ENCODE peak calls at places on chromosomes 11 and 22, in ten cellular contexts. R is CD8-positive, alpha-beta T cell; K is endothelial cell of umbilical vein; O is ovary; D is thoracic aorta; G is PC-9; L is IMR-90; F is fibroblast of lung; U is body of pancreas; P is mesenchymal stem cell. Q is an unnamed sample.

GRCh38 chr11:29616611-29617010 is 400.2 kb downstream of the KCNA4 start:
- DNase-seq in R (no peak), K (no peak), O (no peak), D (no peak), G (no peak), L (no peak), F (peak; percentile 78), U (no peak), P (peak; percentile 60), Q (no peak)

GRCh38 chr11:67409261-67409666 is 5.4 kb downstream of the TBC1D10C start:
- DNase-seq in R (peak; percentile 90), K (no peak), O (no peak), D (no peak), G (no peak), L (no peak), F (no peak), U (no peak), P (no peak), Q (peak; percentile 61)

GRCh38 chr11:42498971-42499370 is 812.8 kb upstream of the API5 start:
- DNase-seq in R (no peak), K (peak; percentile 53), O (no peak), D (no peak), G (no peak), L (no peak), F (no peak), U (no peak), P (no peak), Q (no peak)

GRCh38 chr22:21100149-21101032 is 54.6 kb downstream of the LRRC74B start:
- DNase-seq in R (no peak), K (no peak), O (no peak), D (no peak), G (no peak), L (peak; percentile 38), F (no peak), U (no peak), P (no peak), Q (no peak)

GRCh38 chr22:23214398-23214797 is 34.1 kb downstream of the BCR start:
- DNase-seq in R (no peak), K (no peak), O (no peak), D (no peak), G (no peak), L (no peak), F (no peak), U (no peak), P (no peak), Q (no peak)

GRCh38 chr11:97570636-97571035 is 1180.8 kb downstream of the JRKL start:
- DNase-seq in R (no peak), K (no peak), O (no peak), D (no peak), G (no peak), L (no peak), F (no peak), U (no peak), P (no peak), Q (no peak)

GRCh38 chr22:22391543-22391942 is 117.0 kb downstream of the ZNF280B start:
- DNase-seq in R (no peak), K (no peak), O (no peak), D (no peak), G (no peak), L (no peak), F (no peak), U (no peak), P (no peak), Q (no peak)

GRCh38 chr11:31355131-31355530 is 14.4 kb downstream of the DCDC1 start:
- DNase-seq in R (no peak), K (no peak), O (no peak), D (no peak), G (no peak), L (peak; percentile 20), F (no peak), U (no peak), P (no peak), Q (no peak)

GRCh38 chr11:27642954-27643353 is 57.3 kb downstream of the BDNF start:
- DNase-seq in R (no peak), K (no peak), O (no peak), D (no peak), G (no peak), L (no peak), F (no peak), U (no peak), P (no peak), Q (no peak)

GRCh38 chr11:116162086-116162485 is 610.7 kb downstream of the BUD13 start:
- DNase-seq in R (no peak), K (no peak), O (no peak), D (no peak), G (no peak), L (no peak), F (no peak), U (no peak), P (no peak), Q (no peak)

GRCh38 chr11:46936138-46937110 is at the start of gene CSTPP1:
- DNase-seq in R (peak; percentile 97), K (peak; percentile 84), O (peak; percentile 95), D (peak; percentile 91), G (peak; percentile 95), L (peak; percentile 92), F (peak; percentile 91), U (peak; percentile 96), P (peak; percentile 92), Q (peak; percentile 97)

GRCh38 chr11:45896392-45897068 is 10.5 kb downstream of the FREY1 start:
- DNase-seq in R (no peak), K (no peak), O (no peak), D (no peak), G (peak; percentile 40), L (no peak), F (no peak), U (peak; percentile 57), P (no peak), Q (no peak)

GRCh38 chr11:92628401-92629292 is 340.8 kb upstream of the MTNR1B start:
- DNase-seq in R (no peak), K (no peak), O (no peak), D (no peak), G (no peak), L (peak; percentile 45), F (peak; percentile 74), U (no peak), P (no peak), Q (no peak)

GRCh38 chr11:8086001-8086479 is 5.0 kb downstream of the TUB start:
- DNase-seq in R (no peak), K (no peak), O (no peak), D (no peak), G (no peak), L (peak; percentile 19), F (peak; percentile 63), U (no peak), P (no peak), Q (no peak)

GRCh38 chr11:134752964-134753804 is 341.1 kb upstream of the B3GAT1 start:
- DNase-seq in R (peak; percentile 40), K (no peak), O (no peak), D (no peak), G (no peak), L (no peak), F (no peak), U (no peak), P (no peak), Q (no peak)

GRCh38 chr11:134751161-134751560 is 339.1 kb upstream of the B3GAT1 start:
- DNase-seq in R (peak; percentile 27), K (no peak), O (no peak), D (no peak), G (no peak), L (no peak), F (no peak), U (no peak), P (no peak), Q (no peak)

GRCh38 chr11:134752526-134752925 is 340.5 kb upstream of the B3GAT1 start:
- DNase-seq in R (no peak), K (no peak), O (no peak), D (no peak), G (no peak), L (no peak), F (no peak), U (no peak), P (no peak), Q (no peak)

GRCh38 chr11:134750619-134751018 is 338.6 kb upstream of the B3GAT1 start:
- DNase-seq in R (peak; percentile 13), K (no peak), O (no peak), D (no peak), G (no peak), L (no peak), F (no peak), U (no peak), P (no peak), Q (no peak)

GRCh38 chr11:134751825-134752224 is 339.8 kb upstream of the B3GAT1 start:
- DNase-seq in R (no peak), K (no peak), O (no peak), D (no peak), G (no peak), L (no peak), F (no peak), U (no peak), P (no peak), Q (peak; percentile 46)
- H3K27ac ChIP-seq in R (no peak overlapping the region), K (no peak overlapping the region), O (no peak overlapping the region), D (no peak overlapping the region), G (no peak overlapping the region), L (no peak overlapping the region), F (no peak overlapping the region), U (no peak overlapping the region), P (no peak overlapping the region), Q (no peak overlapping the region)

DNA sequence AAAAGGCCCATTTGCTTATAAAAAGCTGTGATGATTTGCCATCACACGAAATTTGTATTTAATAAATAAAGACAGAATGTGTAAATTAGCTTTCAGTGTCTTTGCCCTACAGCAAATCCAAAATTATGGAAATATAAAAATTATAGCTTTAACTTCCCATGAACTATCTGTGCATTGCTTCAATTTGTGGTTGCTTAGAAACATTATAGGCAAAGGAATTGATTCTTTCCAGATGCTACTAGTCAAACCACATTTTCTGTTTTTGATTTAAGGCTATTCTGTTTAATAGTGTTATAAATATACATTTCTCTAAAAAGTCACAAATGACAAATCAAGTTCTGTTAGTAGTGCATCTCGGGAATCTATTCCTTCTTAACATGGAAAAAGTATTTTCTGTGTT is 1086.2 kb upstream of the CCDC90B start:
- DNase-seq in R (no peak), K (no peak), O (no peak), D (no peak), G (no peak), L (no peak), F (no peak), U (no peak), P (no peak), Q (no peak)
- H3K27ac ChIP-seq in R (no peak overlapping the region), K (no peak overlapping the region), O (no peak overlapping the region), D (no peak overlapping the region), G (no peak overlapping the region), L (no peak overlapping the region), F (no peak overlapping the region), U (no peak overlapping the region), P (no peak overlapping the region), Q (no peak overlapping the region)

DNA sequence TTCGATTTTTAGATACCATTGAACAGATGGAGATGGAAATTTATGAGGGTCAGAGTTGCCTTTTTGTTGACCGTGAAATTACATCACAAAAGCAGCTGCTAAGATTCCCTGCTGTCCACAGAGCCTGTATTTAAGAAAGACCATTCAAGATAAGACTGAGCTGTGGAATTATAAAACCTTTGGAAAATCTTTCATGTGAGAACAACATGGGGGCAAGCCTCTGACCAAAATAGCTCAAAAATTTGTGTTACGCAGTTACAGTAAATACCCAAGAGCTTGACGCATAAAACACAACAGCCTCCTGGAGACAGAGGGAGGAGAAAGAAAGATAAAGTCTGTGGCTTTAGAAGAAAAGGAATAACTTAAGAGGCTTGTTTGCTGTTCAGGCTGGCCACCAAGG is 172.4 kb downstream of the AASDHPPT start:
- DNase-seq in R (no peak), K (no peak), O (no peak), D (no peak), G (no peak), L (no peak), F (peak; percentile 92), U (peak; percentile 46), P (peak; percentile 33), Q (no peak)
- H3K27ac ChIP-seq in R (no peak overlapping the region), K (no peak overlapping the region), O (no peak overlapping the region), D (no peak overlapping the region), G (no peak overlapping the region), L (no peak overlapping the region), F (no peak overlapping the region), U (peak overlapping the region; percentile 46), P (no peak overlapping the region), Q (no peak overlapping the region)

GRCh38 chr11:64800633-64801464 is 2.2 kb downstream of the MAP4K2 start:
- DNase-seq in R (no peak), K (no peak), O (no peak), D (no peak), G (no peak), L (no peak), F (no peak), U (no peak), P (no peak), Q (no peak)
- H3K27ac ChIP-seq in R (no peak overlapping the region), K (peak overlapping the region; percentile 74), O (no peak overlapping the region), D (peak overlapping the region; percentile 75), G (no peak overlapping the region), L (no peak overlapping the region), F (no peak overlapping the region), U (no peak overlapping the region), P (no peak overlapping the region), Q (no peak overlapping the region)

Q was measured in small intestine.